ENCODE peak calls at places on chromosomes 12 and 14, in six cellular contexts. One of them, this sample, is unnamed.

GRCh38 chr14:33704486-33704885 is 246.4 kb downstream of the EGLN3 start:
- DNase-seq in IMR-90: no peak
- DNase-seq in body of pancreas: no peak
- DNase-seq in left ventricle myocardium inferior: no peak
- DNase-seq in upper lobe of left lung: no peak
- DNase-seq in CD8-positive, alpha-beta T cell: no peak
- DNase-seq in this sample: no peak

GRCh38 chr12:124361074-124361965 is 66.4 kb downstream of the RFLNA start:
- DNase-seq in IMR-90: no peak
- DNase-seq in body of pancreas: no peak
- DNase-seq in left ventricle myocardium inferior: no peak
- DNase-seq in upper lobe of left lung: peak; percentile 56
- DNase-seq in CD8-positive, alpha-beta T cell: no peak
- DNase-seq in this sample: no peak

GRCh38 chr12:105205322-105206048 is 30.5 kb downstream of the APPL2 start:
- DNase-seq in IMR-90: no peak
- DNase-seq in body of pancreas: peak; percentile 57
- DNase-seq in left ventricle myocardium inferior: no peak
- DNase-seq in upper lobe of left lung: no peak
- DNase-seq in CD8-positive, alpha-beta T cell: no peak
- DNase-seq in this sample: no peak

GRCh38 chr12:68242777-68243176 is 10.6 kb downstream of the IL22 start:
- DNase-seq in IMR-90: no peak
- DNase-seq in body of pancreas: no peak
- DNase-seq in left ventricle myocardium inferior: no peak
- DNase-seq in upper lobe of left lung: no peak
- DNase-seq in CD8-positive, alpha-beta T cell: no peak
- DNase-seq in this sample: no peak

GRCh38 chr12:54398995-54399793 is 14.7 kb upstream of the ZNF385A start:
- DNase-seq in IMR-90: peak; percentile 78
- DNase-seq in body of pancreas: peak; percentile 86
- DNase-seq in left ventricle myocardium inferior: peak; percentile 87
- DNase-seq in upper lobe of left lung: no peak
- DNase-seq in CD8-positive, alpha-beta T cell: peak; percentile 89
- DNase-seq in this sample: no peak

GRCh38 chr14:102754370-102755262 is 22.6 kb upstream of the TRAF3 start:
- DNase-seq in IMR-90: no peak
- DNase-seq in body of pancreas: no peak
- DNase-seq in left ventricle myocardium inferior: no peak
- DNase-seq in upper lobe of left lung: no peak
- DNase-seq in CD8-positive, alpha-beta T cell: no peak
- DNase-seq in this sample: no peak

GRCh38 chr12:123808167-123808566 is 46.1 kb downstream of the DNAH10 start:
- DNase-seq in IMR-90: peak; percentile 7
- DNase-seq in body of pancreas: no peak
- DNase-seq in left ventricle myocardium inferior: no peak
- DNase-seq in upper lobe of left lung: no peak
- DNase-seq in CD8-positive, alpha-beta T cell: no peak
- DNase-seq in this sample: no peak

GRCh38 chr12:84913151-84913550 is 552 bp upstream of the SLC6A15 start:
- DNase-seq in IMR-90: no peak
- DNase-seq in body of pancreas: no peak
- DNase-seq in left ventricle myocardium inferior: no peak
- DNase-seq in upper lobe of left lung: no peak
- DNase-seq in CD8-positive, alpha-beta T cell: no peak
- DNase-seq in this sample: no peak

GRCh38 chr14:31964490-31964889 is 112.6 kb upstream of the ARHGAP5 start:
- DNase-seq in IMR-90: no peak
- DNase-seq in body of pancreas: no peak
- DNase-seq in left ventricle myocardium inferior: no peak
- DNase-seq in upper lobe of left lung: no peak
- DNase-seq in CD8-positive, alpha-beta T cell: no peak
- DNase-seq in this sample: no peak

GRCh38 chr12:24562761-24563392 is 386.0 kb downstream of the BCAT1 start:
- DNase-seq in IMR-90: peak; percentile 54
- DNase-seq in body of pancreas: no peak
- DNase-seq in left ventricle myocardium inferior: peak; percentile 37
- DNase-seq in upper lobe of left lung: peak; percentile 91
- DNase-seq in CD8-positive, alpha-beta T cell: no peak
- DNase-seq in this sample: no peak

GRCh38 chr12:55789171-55789570 is 28.4 kb downstream of the SARNP start:
- DNase-seq in IMR-90: no peak
- DNase-seq in body of pancreas: no peak
- DNase-seq in left ventricle myocardium inferior: no peak
- DNase-seq in upper lobe of left lung: no peak
- DNase-seq in CD8-positive, alpha-beta T cell: no peak
- DNase-seq in this sample: no peak

GRCh38 chr14:97838986-97839385 is 1041.8 kb downstream of the VRK1 start:
- DNase-seq in IMR-90: no peak
- DNase-seq in body of pancreas: no peak
- DNase-seq in left ventricle myocardium inferior: no peak
- DNase-seq in upper lobe of left lung: no peak
- DNase-seq in CD8-positive, alpha-beta T cell: no peak
- DNase-seq in this sample: no peak

DNA sequence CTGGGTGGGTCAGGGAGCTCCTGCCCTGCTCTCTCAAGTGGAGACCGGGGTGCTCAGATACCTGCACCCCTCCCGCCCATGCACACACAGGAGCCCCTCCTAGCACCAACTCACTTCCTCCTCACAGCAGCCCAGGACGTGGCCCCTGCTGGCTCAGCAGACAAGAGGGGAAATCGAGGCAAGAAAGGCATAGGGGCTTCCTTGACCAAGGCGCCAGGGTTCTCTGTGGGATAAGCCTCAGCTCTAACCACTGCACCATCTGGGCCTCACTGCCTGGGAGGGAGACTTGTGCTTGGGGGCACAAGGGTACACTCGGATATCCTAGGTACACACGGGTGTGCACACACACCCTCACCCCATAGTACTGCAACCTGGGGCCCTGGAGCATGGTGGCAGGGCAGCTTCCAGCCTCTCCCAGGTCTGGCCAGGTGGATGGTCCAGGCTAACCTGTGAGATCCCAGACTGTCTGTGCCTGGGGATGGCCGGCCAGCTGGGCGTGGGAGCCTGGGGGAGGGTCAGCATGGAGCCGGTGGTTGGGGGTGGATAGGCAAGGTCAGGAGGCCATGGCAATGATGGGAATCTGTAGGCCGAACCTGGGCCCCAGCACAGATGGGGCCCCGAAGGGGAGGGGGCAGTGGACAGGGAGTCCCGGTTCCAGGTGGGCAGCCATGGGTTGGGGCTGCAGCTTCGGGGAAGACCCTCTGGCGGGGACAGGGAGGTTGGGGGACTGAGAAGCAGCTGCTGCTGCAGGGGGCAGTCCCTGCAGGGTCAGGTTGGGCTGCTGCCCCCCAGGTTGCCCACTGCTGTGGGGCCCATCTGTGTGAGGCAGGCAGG is 312.4 kb downstream of the TMEM121 start:
- DNase-seq in IMR-90: no peak
- DNase-seq in body of pancreas: no peak
- DNase-seq in left ventricle myocardium inferior: no peak
- DNase-seq in upper lobe of left lung: peak; percentile 66
- DNase-seq in CD8-positive, alpha-beta T cell: no peak
- DNase-seq in this sample: no peak
- H3K9me3 ChIP-seq in IMR-90: peaks cover 61% of the 10 kb centered on the region
- H3K9me3 ChIP-seq in body of pancreas: no peaks in the 10 kb centered on the region
- H3K9me3 ChIP-seq in left ventricle myocardium inferior: no peaks in the 10 kb centered on the region
- H3K9me3 ChIP-seq in upper lobe of left lung: no peaks in the 10 kb centered on the region
- H3K9me3 ChIP-seq in CD8-positive, alpha-beta T cell: no peaks in the 10 kb centered on the region
- H3K9me3 ChIP-seq in this sample: no peaks in the 10 kb centered on the region

GRCh38 chr12:88334271-88334670 is 192.2 kb downstream of the TMTC3 start:
- DNase-seq in IMR-90: peak; percentile 63
- DNase-seq in body of pancreas: no peak
- DNase-seq in left ventricle myocardium inferior: no peak
- DNase-seq in upper lobe of left lung: no peak
- DNase-seq in CD8-positive, alpha-beta T cell: no peak
- DNase-seq in this sample: no peak
- H3K4me3 ChIP-seq in IMR-90: no peak overlapping the region
- H3K4me3 ChIP-seq in body of pancreas: no peak overlapping the region
- H3K4me3 ChIP-seq in left ventricle myocardium inferior: no peak overlapping the region
- H3K4me3 ChIP-seq in upper lobe of left lung: no peak overlapping the region
- H3K4me3 ChIP-seq in CD8-positive, alpha-beta T cell: no peak overlapping the region
- H3K4me3 ChIP-seq in this sample: no peak overlapping the region

DNA sequence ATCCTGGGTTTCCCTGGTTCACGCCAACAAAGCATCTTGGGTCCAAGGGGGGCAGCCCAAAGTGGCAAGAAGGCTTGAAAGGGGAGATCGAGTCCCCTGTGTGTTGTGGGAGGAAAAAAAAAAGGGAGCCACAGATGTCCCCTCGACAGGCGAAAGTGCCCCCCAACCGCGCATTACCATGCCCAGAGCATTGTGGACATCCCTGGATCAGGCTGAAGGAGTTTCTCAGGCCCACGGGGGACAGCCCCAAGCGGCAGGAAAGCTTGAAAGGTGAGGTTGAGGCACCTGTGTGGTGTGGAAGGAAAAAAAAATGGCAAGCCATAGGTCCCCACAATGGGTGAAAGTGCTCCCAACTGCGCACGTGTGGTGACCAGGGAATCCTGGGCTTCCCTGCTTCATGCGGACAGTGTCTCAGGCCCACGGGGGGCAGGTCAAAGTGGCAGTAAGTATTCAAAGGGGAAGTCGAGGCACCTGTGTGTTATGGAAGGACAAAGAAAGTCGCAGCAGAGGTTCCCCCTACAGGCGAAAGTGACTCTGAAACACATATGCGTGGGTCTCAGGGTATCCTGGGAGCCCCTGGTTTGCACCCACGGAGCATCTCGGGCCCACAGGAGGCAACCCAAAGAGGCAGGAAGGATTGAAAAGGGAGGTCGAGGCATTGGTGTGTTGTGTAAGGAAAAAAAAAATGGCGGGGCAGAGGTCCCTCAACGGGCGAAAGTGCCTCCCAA is 580.1 kb downstream of the ALG10 start:
- DNase-seq in IMR-90: no peak
- DNase-seq in body of pancreas: no peak
- DNase-seq in left ventricle myocardium inferior: no peak
- DNase-seq in upper lobe of left lung: peak; percentile 7
- DNase-seq in CD8-positive, alpha-beta T cell: no peak
- DNase-seq in this sample: no peak
- H3K9me3 ChIP-seq in IMR-90: peaks cover 68% of the 10 kb centered on the region
- H3K9me3 ChIP-seq in body of pancreas: peaks cover 91% of the 10 kb centered on the region
- H3K9me3 ChIP-seq in left ventricle myocardium inferior: peaks cover 100% of the 10 kb centered on the region
- H3K9me3 ChIP-seq in upper lobe of left lung: peaks cover 10% of the 10 kb centered on the region
- H3K9me3 ChIP-seq in CD8-positive, alpha-beta T cell: no peaks in the 10 kb centered on the region
- H3K9me3 ChIP-seq in this sample: no peaks in the 10 kb centered on the region

DNA sequence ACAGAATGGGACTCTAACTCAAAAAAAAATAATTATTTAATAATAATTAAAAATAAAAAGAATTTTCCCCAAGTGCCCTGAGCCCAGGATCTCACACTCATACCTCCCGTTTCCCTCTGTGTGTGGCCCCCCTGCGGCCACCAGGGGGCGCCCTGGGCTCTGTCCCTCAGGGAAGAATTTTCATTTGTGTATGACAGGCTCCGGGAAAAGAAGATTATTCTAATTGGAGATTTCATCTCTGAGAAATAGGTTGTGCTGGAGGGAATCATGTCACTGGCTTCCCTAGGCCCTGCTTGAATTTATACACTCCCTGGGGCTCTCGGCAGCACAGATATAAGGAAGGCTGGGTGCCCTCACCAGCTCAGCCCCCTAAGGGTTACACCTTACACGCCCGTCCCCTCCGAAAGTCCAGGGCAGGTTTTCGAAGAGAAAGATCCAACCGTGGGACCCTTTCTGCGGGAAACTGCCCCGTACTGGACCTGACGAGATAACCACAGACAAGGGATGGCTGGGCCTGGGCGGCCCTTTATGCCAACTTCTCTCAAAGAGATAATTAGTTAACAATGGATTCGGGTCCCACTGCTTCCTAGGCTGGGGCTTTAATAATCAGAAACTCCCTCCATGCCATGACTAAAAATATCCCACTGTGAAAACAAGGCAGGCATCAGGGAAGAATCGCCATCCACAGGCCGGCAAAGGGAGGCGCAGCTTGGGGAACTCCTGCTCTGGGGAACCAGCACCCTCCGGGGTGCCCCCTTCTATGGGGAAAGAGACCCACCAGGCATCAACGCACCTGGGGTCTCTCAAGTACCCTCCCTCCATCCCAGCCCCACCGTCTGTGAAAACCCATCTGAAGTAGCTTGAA is 80.7 kb downstream of the KDM2B start:
- DNase-seq in IMR-90: peak; percentile 59
- DNase-seq in body of pancreas: peak; percentile 77
- DNase-seq in left ventricle myocardium inferior: peak; percentile 83
- DNase-seq in upper lobe of left lung: peak; percentile 97
- DNase-seq in CD8-positive, alpha-beta T cell: peak; percentile 76
- DNase-seq in this sample: no peak
- H3K4me3 ChIP-seq in IMR-90: no peak overlapping the region
- H3K4me3 ChIP-seq in body of pancreas: no peak overlapping the region
- H3K4me3 ChIP-seq in left ventricle myocardium inferior: peak overlapping the region; percentile 54
- H3K4me3 ChIP-seq in upper lobe of left lung: peak overlapping the region; percentile 20
- H3K4me3 ChIP-seq in CD8-positive, alpha-beta T cell: no peak overlapping the region
- H3K4me3 ChIP-seq in this sample: no peak overlapping the region

DNA sequence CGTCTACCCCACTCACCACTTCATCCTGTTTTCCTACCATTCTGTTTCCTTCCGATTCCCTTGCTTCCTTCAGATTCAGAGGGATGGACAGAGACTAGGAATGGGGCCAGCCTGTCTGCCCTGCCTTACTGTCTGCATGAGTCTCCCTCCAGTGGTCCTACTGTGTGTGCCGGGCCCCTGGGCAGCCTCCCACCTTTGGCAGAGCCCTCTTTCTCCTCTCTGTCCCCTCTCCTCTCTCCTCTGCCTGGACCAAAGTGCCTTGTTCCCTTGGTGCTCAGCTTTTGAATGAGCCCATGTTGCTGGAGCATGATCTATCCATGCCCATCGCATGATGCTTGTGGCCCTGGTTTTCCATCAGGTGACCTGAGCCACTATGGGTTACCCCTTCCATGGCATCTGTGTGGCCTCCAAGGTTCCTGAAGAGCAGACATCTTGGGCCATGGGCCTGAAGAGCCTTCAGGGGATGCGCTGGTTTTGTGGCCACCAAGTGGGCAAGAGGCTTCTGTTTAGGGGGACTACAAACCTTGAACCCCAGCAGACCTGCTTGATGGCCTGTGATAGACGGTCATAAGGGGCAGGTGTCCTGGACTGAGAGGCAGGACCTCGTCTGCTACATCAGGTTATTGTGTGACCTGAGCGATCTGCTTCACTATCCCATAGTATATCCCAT is 54.2 kb upstream of the BCL11B start:
- DNase-seq in IMR-90: no peak
- DNase-seq in body of pancreas: no peak
- DNase-seq in left ventricle myocardium inferior: no peak
- DNase-seq in upper lobe of left lung: no peak
- DNase-seq in CD8-positive, alpha-beta T cell: no peak
- DNase-seq in this sample: no peak
- H3K9me3 ChIP-seq in IMR-90: no peaks in the 10 kb centered on the region
- H3K9me3 ChIP-seq in body of pancreas: no peaks in the 10 kb centered on the region
- H3K9me3 ChIP-seq in left ventricle myocardium inferior: no peaks in the 10 kb centered on the region
- H3K9me3 ChIP-seq in upper lobe of left lung: no peaks in the 10 kb centered on the region
- H3K9me3 ChIP-seq in CD8-positive, alpha-beta T cell: no peaks in the 10 kb centered on the region
- H3K9me3 ChIP-seq in this sample: no peaks in the 10 kb centered on the region

GRCh38 chr12:49920241-49920914 is 16.7 kb upstream of the FAIM2 start:
- DNase-seq in IMR-90: peak; percentile 50
- DNase-seq in body of pancreas: no peak
- DNase-seq in left ventricle myocardium inferior: no peak
- DNase-seq in upper lobe of left lung: no peak
- DNase-seq in CD8-positive, alpha-beta T cell: no peak
- DNase-seq in this sample: no peak
- H3K4me3 ChIP-seq in IMR-90: no peak overlapping the region
- H3K4me3 ChIP-seq in body of pancreas: no peak overlapping the region
- H3K4me3 ChIP-seq in left ventricle myocardium inferior: no peak overlapping the region
- H3K4me3 ChIP-seq in upper lobe of left lung: no peak overlapping the region
- H3K4me3 ChIP-seq in CD8-positive, alpha-beta T cell: no peak overlapping the region
- H3K4me3 ChIP-seq in this sample: no peak overlapping the region

This sample was measured in esophagus squamous epithelium.